ENCODE peak calls at places on chromosomes 13 and 19, in four cellular contexts. L is SHP77 treated with DMSO at 0.1 percent for 48 hours, R is mammary epithelial cell, A is NCI-H1436. S is an unnamed sample.
A peak's percentile ranks its signal among the peaks of the same experiment; 100 is the strongest.

GRCh38 chr19:54532528-54532927 is 29.9 kb downstream of the LAIR2 start:
- DNase-seq in R (no peak), A (no peak), L (no peak), S (no peak)

GRCh38 chr13:35764359-35765015 is 288.0 kb upstream of the MAB21L1 start:
- DNase-seq in A (no peak), L (no peak), R (peak; percentile 4), S (no peak)

GRCh38 chr13:31982540-31982939 is 49.0 kb upstream of the FRY start:
- DNase-seq in A (no peak), L (peak; percentile 87), R (peak; percentile 95), S (peak; percentile 74)

GRCh38 chr13:37141011-37141410 is 35.5 kb upstream of the CSNK1A1L start:
- DNase-seq in A (no peak), R (no peak), L (no peak), S (no peak)

GRCh38 chr13:73578251-73578875 is 519.6 kb downstream of the KLF5 start:
- DNase-seq in L (no peak), A (no peak), R (no peak), S (no peak)

GRCh38 chr13:112932971-112933370 is 36.0 kb upstream of the MCF2L start:
- DNase-seq in L (no peak), R (no peak), A (no peak), S (no peak)

GRCh38 chr19:39031368-39032163 is 783 bp downstream of the FBXO27 start:
- DNase-seq in A (peak; percentile 74), L (no peak), R (peak; percentile 96), S (peak; percentile 94)

GRCh38 chr13:36841411-36841810 is 22.4 kb downstream of the RFXAP start:
- DNase-seq in A (no peak), L (no peak), R (no peak), S (no peak)

GRCh38 chr13:27362064-27362751 is 62.2 kb upstream of the GTF3A start:
- DNase-seq in A (peak; percentile 66), R (peak; percentile 68), L (peak; percentile 70), S (peak; percentile 70)

GRCh38 chr19:32068805-32069204 is 276.6 kb upstream of the ZNF507 start:
- DNase-seq in L (no peak), A (no peak), R (peak; percentile 30), S (no peak)

GRCh38 chr13:76621726-76622125 is 264.5 kb downstream of the KCTD12 start:
- DNase-seq in R (peak; percentile 9), A (no peak), L (no peak), S (no peak)

GRCh38 chr19:41641879-41642485 is 15.1 kb upstream of the CEACAM4 start:
- DNase-seq in R (peak; percentile 30), A (peak; percentile 69), L (no peak), S (peak; percentile 44)